ENCODE peak calls at places on chromosomes 11 and 22, in nine cellular contexts. E is cardiac septum; K is effector memory CD8-positive, alpha-beta T cell; R is GDM1; G is GM20000; W is NCI-H82; C is cardiac fibroblast; N is prostate gland; I is activated gamma-delta T cell treated with Interleukin-2 at 50 U/mL for 16 hours. X is an unnamed sample.

GRCh38 chr11:123164732-123165450 is 30.2 kb downstream of the CLMP start:
- DNase-seq in C (no peak), N (no peak), I (no peak), R (no peak), K (no peak), G (no peak), E (no peak), W (no peak), X (no peak)

GRCh38 chr11:31450841-31451240 is 58.6 kb downstream of the IMMP1L start:
- DNase-seq in G (no peak), N (no peak), K (no peak), W (no peak), I (no peak), R (no peak), E (no peak), C (no peak), X (no peak)

GRCh38 chr11:73538381-73538872 is 59.5 kb downstream of the FAM168A start:
- DNase-seq in G (peak), N (no peak), W (no peak), C (peak), E (no peak), K (no peak), R (peak), I (no peak), X (no peak)

GRCh38 chr11:1153951-1154487 is 3.7 kb upstream of the MUC5AC start:
- DNase-seq in I (peak), K (no peak), G (peak), N (no peak), C (peak), R (no peak), W (no peak), E (peak), X (no peak)

GRCh38 chr11:130112071-130112830 is 42.6 kb downstream of the APLP2 start:
- DNase-seq in G (no peak), W (no peak), R (no peak), K (no peak), I (no peak), C (no peak), N (no peak), E (no peak), X (no peak)

GRCh38 chr11:84261707-84262106 is 975.5 kb upstream of the CCDC90B start:
- DNase-seq in N (no peak), I (no peak), C (no peak), K (no peak), R (no peak), W (peak), E (no peak), G (no peak), X (no peak)

GRCh38 chr11:130118636-130119387 is 40.8 kb upstream of the ST14 start:
- DNase-seq in W (no peak), G (peak), I (peak), E (no peak), K (peak), R (no peak), C (no peak), N (no peak), X (peak)

GRCh38 chr22:26550498-26551033 is 38.3 kb upstream of the TFIP11 start:
- DNase-seq in G (no peak), R (no peak), N (no peak), K (no peak), W (no peak), C (peak), E (peak), I (no peak), X (no peak)

GRCh38 chr11:96284917-96285316 is 58.1 kb downstream of the MAML2 start:
- DNase-seq in I (no peak), E (no peak), G (no peak), N (no peak), W (no peak), R (no peak), C (no peak), K (no peak), X (no peak)

GRCh38 chr11:472272-472671 is 22.2 kb downstream of the PTDSS2 start:
- DNase-seq in I (no peak), R (no peak), E (no peak), G (no peak), C (no peak), N (no peak), K (no peak), W (no peak), X (no peak)

GRCh38 chr22:33652596-33652995 is 267.7 kb downstream of the LARGE1 start:
- DNase-seq in G (no peak), W (no peak), R (no peak), K (no peak), C (no peak), E (no peak), I (no peak), N (no peak), X (no peak)

GRCh38 chr11:47125083-47125482 is 51.6 kb downstream of the ARFGAP2 start:
- DNase-seq in N (no peak), I (no peak), R (no peak), W (no peak), G (no peak), K (no peak), E (no peak), C (no peak), X (no peak)

GRCh38 chr11:21630934-21631478 is 561.9 kb upstream of the ANO5 start:
- DNase-seq in N (no peak), C (no peak), K (no peak), W (no peak), E (no peak), I (no peak), G (no peak), R (no peak), X (no peak)

GRCh38 chr11:42840176-42840829 is 471.5 kb upstream of the API5 start:
- DNase-seq in C (no peak), W (no peak), G (peak), K (no peak), E (no peak), R (no peak), N (no peak), I (no peak), X (no peak)

GRCh38 chr11:67352546-67353316 is 615 bp downstream of the POLD4 start:
- DNase-seq in E (peak), N (peak), R (peak), I (peak), C (no peak), K (no peak), G (peak), W (peak), X (peak)

GRCh38 chr22:40021401-40022000 is 26.7 kb downstream of the FAM83F start:
- DNase-seq in I (no peak), W (no peak), K (no peak), R (no peak), G (no peak), N (no peak), E (no peak), C (no peak), X (no peak)

GRCh38 chr11:67628710-67629385 is 889 bp downstream of the NUDT8 start:
- DNase-seq in R (no peak), K (no peak), I (no peak), E (no peak), C (no peak), G (no peak), W (no peak), N (no peak), X (no peak)

GRCh38 chr22:37103151-37103550 is 6.4 kb downstream of the TMPRSS6 start:
- DNase-seq in G (no peak), N (no peak), C (no peak), K (no peak), I (no peak), R (no peak), E (no peak), W (no peak), X (no peak)

GRCh38 chr11:113773092-113773415 is 438 bp downstream of the ZW10 start:
- DNase-seq in I (no peak), G (no peak), N (peak), C (peak), E (no peak), K (no peak), W (peak), R (no peak), X (no peak)

GRCh38 chr11:78149646-78150045 is 10.2 kb upstream of the ALG8 start:
- DNase-seq in G (no peak), C (peak), E (no peak), I (no peak), N (no peak), W (no peak), K (no peak), R (no peak), X (no peak)

GRCh38 chr11:64844330-64845124 is at the start of gene CDC42BPG:
- DNase-seq in K (peak), G (peak), R (peak), N (peak), I (peak), E (no peak), C (peak), W (peak), X (peak)

GRCh38 chr11:66317766-66318575 is 1.1 kb upstream of the CD248 start:
- DNase-seq in W (peak), C (peak), K (peak), I (peak), G (no peak), R (no peak), N (no peak), E (no peak), X (peak)

GRCh38 chr11:70468256-70469230 is 70.2 kb downstream of the CTTN start:
- DNase-seq in C (peak), I (no peak), W (no peak), E (peak), N (no peak), R (no peak), G (no peak), K (no peak), X (no peak)

GRCh38 chr11:94417386-94417987 is 16.3 kb upstream of the GPR83 start:
- DNase-seq in I (no peak), C (peak), G (no peak), N (no peak), E (no peak), K (no peak), R (peak), W (peak), X (no peak)

GRCh38 chr22:18088825-18089568 is 11.2 kb downstream of the PEX26 start:
- DNase-seq in N (no peak), G (no peak), W (no peak), C (no peak), I (no peak), R (no peak), K (no peak), E (no peak), X (no peak)

GRCh38 chr11:1742371-1742770 is 8.0 kb downstream of the IFITM10 start:
- DNase-seq in K (no peak), N (no peak), E (no peak), W (no peak), G (no peak), R (no peak), C (no peak), I (no peak), X (no peak)

X was measured in B cell.